ENCODE peak calls at places on chromosomes 16 and 17, in five cellular contexts. One of them, this sample, is unnamed.

GRCh38 chr16:71360378-71360777 is 1.9 kb downstream of the CALB2 start:
- DNase-seq in substantia nigra: no peak
- DNase-seq in H1: no peak
- DNase-seq in fibroblast of villous mesenchyme: peak; percentile 92
- DNase-seq in amniotic stem cell: no peak
- DNase-seq in this sample: peak; percentile 83

GRCh38 chr17:49388290-49388640 is 26.2 kb upstream of the ZNF652 start:
- DNase-seq in substantia nigra: no peak
- DNase-seq in fibroblast of villous mesenchyme: no peak
- DNase-seq in amniotic stem cell: no peak
- DNase-seq in H1: no peak
- DNase-seq in this sample: no peak

GRCh38 chr16:53561101-53561888 is 58.3 kb upstream of the AKTIP start:
- DNase-seq in fibroblast of villous mesenchyme: no peak
- DNase-seq in H1: peak; percentile 39
- DNase-seq in amniotic stem cell: no peak
- DNase-seq in substantia nigra: no peak
- DNase-seq in this sample: no peak

GRCh38 chr16:12098429-12099310 is 122.1 kb downstream of the SNX29 start:
- DNase-seq in amniotic stem cell: no peak
- DNase-seq in H1: no peak
- DNase-seq in substantia nigra: no peak
- DNase-seq in fibroblast of villous mesenchyme: no peak
- DNase-seq in this sample: no peak

GRCh38 chr16:66166451-66166850 is 200.0 kb upstream of the CDH5 start:
- DNase-seq in substantia nigra: no peak
- DNase-seq in fibroblast of villous mesenchyme: peak; percentile 79
- DNase-seq in H1: no peak
- DNase-seq in amniotic stem cell: no peak
- DNase-seq in this sample: no peak

GRCh38 chr17:77308768-77309726 is 168.3 kb downstream of the SEC14L1 start:
- DNase-seq in fibroblast of villous mesenchyme: peak; percentile 89
- DNase-seq in amniotic stem cell: no peak
- DNase-seq in H1: no peak
- DNase-seq in substantia nigra: no peak
- DNase-seq in this sample: no peak

GRCh38 chr16:59111280-59111679 is 377.2 kb upstream of the GOT2 start:
- DNase-seq in H1: no peak
- DNase-seq in substantia nigra: no peak
- DNase-seq in amniotic stem cell: no peak
- DNase-seq in fibroblast of villous mesenchyme: no peak
- DNase-seq in this sample: no peak

GRCh38 chr16:86661715-86662114 is 83.4 kb downstream of the FOXL1 start:
- DNase-seq in H1: no peak
- DNase-seq in fibroblast of villous mesenchyme: peak; percentile 5
- DNase-seq in substantia nigra: no peak
- DNase-seq in amniotic stem cell: no peak
- DNase-seq in this sample: no peak

GRCh38 chr17:57507828-57508227 is 237.3 kb downstream of the CCDC182 start:
- DNase-seq in substantia nigra: no peak
- DNase-seq in amniotic stem cell: no peak
- DNase-seq in fibroblast of villous mesenchyme: no peak
- DNase-seq in H1: no peak
- DNase-seq in this sample: no peak

GRCh38 chr16:29927523-29927905 is 1.5 kb upstream of the KCTD13 start:
- DNase-seq in substantia nigra: no peak
- DNase-seq in amniotic stem cell: no peak
- DNase-seq in fibroblast of villous mesenchyme: peak; percentile 87
- DNase-seq in H1: no peak
- DNase-seq in this sample: no peak

GRCh38 chr17:72937687-72938086 is 154.8 kb downstream of the SLC39A11 start:
- DNase-seq in fibroblast of villous mesenchyme: no peak
- DNase-seq in amniotic stem cell: no peak
- DNase-seq in H1: no peak
- DNase-seq in substantia nigra: no peak
- DNase-seq in this sample: no peak

GRCh38 chr16:83113317-83113716 is 486.5 kb downstream of the CDH13 start:
- DNase-seq in fibroblast of villous mesenchyme: peak; percentile 52
- DNase-seq in substantia nigra: peak; percentile 63
- DNase-seq in amniotic stem cell: no peak
- DNase-seq in H1: no peak
- DNase-seq in this sample: no peak

GRCh38 chr16:4273858-4274291 is 1.1 kb upstream of the TFAP4 start:
- DNase-seq in H1: no peak
- DNase-seq in substantia nigra: peak; percentile 50
- DNase-seq in fibroblast of villous mesenchyme: peak; percentile 50
- DNase-seq in amniotic stem cell: no peak
- DNase-seq in this sample: no peak

GRCh38 chr16:54493076-54493475 is 206.5 kb upstream of the IRX3 start:
- DNase-seq in amniotic stem cell: no peak
- DNase-seq in fibroblast of villous mesenchyme: peak; percentile 34
- DNase-seq in substantia nigra: no peak
- DNase-seq in H1: no peak
- DNase-seq in this sample: no peak

GRCh38 chr16:88870608-88871348 is 4.3 kb upstream of the PABPN1L start:
- DNase-seq in H1: no peak
- DNase-seq in amniotic stem cell: no peak
- DNase-seq in fibroblast of villous mesenchyme: no peak
- DNase-seq in substantia nigra: no peak
- DNase-seq in this sample: no peak

GRCh38 chr17:43721537-43722268 is 36.9 kb downstream of the SOST start:
- DNase-seq in amniotic stem cell: no peak
- DNase-seq in substantia nigra: no peak
- DNase-seq in fibroblast of villous mesenchyme: peak; percentile 41
- DNase-seq in H1: no peak
- DNase-seq in this sample: no peak

GRCh38 chr16:9033125-9033830 is 58.2 kb upstream of the HAPSTR1 start:
- DNase-seq in substantia nigra: peak; percentile 17
- DNase-seq in amniotic stem cell: no peak
- DNase-seq in H1: no peak
- DNase-seq in fibroblast of villous mesenchyme: peak; percentile 89
- DNase-seq in this sample: no peak

GRCh38 chr16:8867483-8868271 is 1.1 kb downstream of the CARHSP1 start:
- DNase-seq in fibroblast of villous mesenchyme: no peak
- DNase-seq in H1: no peak
- DNase-seq in substantia nigra: peak; percentile 46
- DNase-seq in amniotic stem cell: no peak
- DNase-seq in this sample: no peak

GRCh38 chr17:11908711-11909146 is 88.5 kb downstream of the ZNF18 start:
- DNase-seq in fibroblast of villous mesenchyme: no peak
- DNase-seq in H1: no peak
- DNase-seq in substantia nigra: no peak
- DNase-seq in amniotic stem cell: no peak
- DNase-seq in this sample: no peak

GRCh38 chr16:85832578-85833539 is 33.4 kb downstream of the COX4I1 start:
- DNase-seq in fibroblast of villous mesenchyme: no peak
- DNase-seq in H1: no peak
- DNase-seq in substantia nigra: no peak
- DNase-seq in amniotic stem cell: no peak
- DNase-seq in this sample: no peak

GRCh38 chr17:78607061-78607460 is 29.9 kb upstream of the DNAH17 start:
- DNase-seq in amniotic stem cell: no peak
- DNase-seq in fibroblast of villous mesenchyme: no peak
- DNase-seq in substantia nigra: no peak
- DNase-seq in H1: no peak
- DNase-seq in this sample: no peak

GRCh38 chr17:79732804-79733691 is 2.3 kb downstream of the ENPP7 start:
- DNase-seq in substantia nigra: no peak
- DNase-seq in amniotic stem cell: no peak
- DNase-seq in H1: no peak
- DNase-seq in fibroblast of villous mesenchyme: peak; percentile 51
- DNase-seq in this sample: no peak

GRCh38 chr17:51228177-51228576 is 31.7 kb downstream of the MBTD1 start:
- DNase-seq in amniotic stem cell: no peak
- DNase-seq in substantia nigra: no peak
- DNase-seq in fibroblast of villous mesenchyme: peak; percentile 50
- DNase-seq in H1: no peak
- DNase-seq in this sample: no peak

GRCh38 chr16:12050361-12050760 is 73.8 kb downstream of the SNX29 start:
- DNase-seq in amniotic stem cell: no peak
- DNase-seq in H1: no peak
- DNase-seq in substantia nigra: no peak
- DNase-seq in fibroblast of villous mesenchyme: no peak
- DNase-seq in this sample: no peak

GRCh38 chr17:76447931-76448652 is 4.9 kb downstream of the UBE2O start:
- DNase-seq in amniotic stem cell: no peak
- DNase-seq in substantia nigra: no peak
- DNase-seq in H1: no peak
- DNase-seq in fibroblast of villous mesenchyme: peak; percentile 48
- DNase-seq in this sample: no peak

GRCh38 chr16:4116328-4117249 is at the start of gene ADCY9:
- DNase-seq in fibroblast of villous mesenchyme: peak; percentile 76
- DNase-seq in H1: no peak
- DNase-seq in substantia nigra: peak; percentile 54
- DNase-seq in amniotic stem cell: peak; percentile 53
- DNase-seq in this sample: no peak

GRCh38 chr16:86597880-86598606 is 19.7 kb downstream of the FOXL1 start:
- DNase-seq in fibroblast of villous mesenchyme: no peak
- DNase-seq in amniotic stem cell: no peak
- DNase-seq in H1: no peak
- DNase-seq in substantia nigra: no peak
- DNase-seq in this sample: no peak

GRCh38 chr17:63783522-63783921 is 9.6 kb downstream of the DDX42 start:
- DNase-seq in amniotic stem cell: no peak
- DNase-seq in substantia nigra: no peak
- DNase-seq in H1: no peak
- DNase-seq in fibroblast of villous mesenchyme: no peak
- DNase-seq in this sample: no peak

GRCh38 chr17:7238418-7239090 is 703 bp downstream of the PHF23 start:
- DNase-seq in fibroblast of villous mesenchyme: no peak
- DNase-seq in substantia nigra: no peak
- DNase-seq in amniotic stem cell: no peak
- DNase-seq in H1: no peak
- DNase-seq in this sample: no peak

GRCh38 chr16:556479-557173 is 3.6 kb upstream of the PRR35 start:
- DNase-seq in amniotic stem cell: no peak
- DNase-seq in fibroblast of villous mesenchyme: no peak
- DNase-seq in H1: no peak
- DNase-seq in substantia nigra: no peak
- DNase-seq in this sample: no peak

GRCh38 chr17:9239260-9239820 is 218.0 kb downstream of the NTN1 start:
- DNase-seq in H1: no peak
- DNase-seq in substantia nigra: no peak
- DNase-seq in fibroblast of villous mesenchyme: no peak
- DNase-seq in amniotic stem cell: no peak
- DNase-seq in this sample: no peak